ENCODE peak calls at places on chromosomes 2 and 18, in six cellular contexts. W is left ventricle myocardium inferior; A is CD8-positive, alpha-beta T cell; Q is psoas muscle; J is left lung; T is breast epithelium. G is an unnamed sample.

GRCh38 chr2:85248741-85249524 is 78.9 kb downstream of the TGOLN2 start:
- DNase-seq in W (peak; percentile 42), A (no peak), Q (peak; percentile 64), J (no peak), T (no peak), G (no peak)

GRCh38 chr2:222468338-222468737 is 44.0 kb downstream of the SGPP2 start:
- DNase-seq in W (peak; percentile 69), A (no peak), Q (no peak), J (no peak), T (no peak), G (no peak)

GRCh38 chr2:1649103-1649870 is 95.0 kb downstream of the PXDN start:
- DNase-seq in W (no peak), A (no peak), Q (no peak), J (peak; percentile 74), T (no peak), G (no peak)

GRCh38 chr2:201955702-201956141 is 77.9 kb upstream of the FZD7 start:
- DNase-seq in W (no peak), A (no peak), Q (peak; percentile 68), J (no peak), T (peak; percentile 45), G (no peak)

GRCh38 chr2:106523980-106524665 is 37.0 kb downstream of the CD8B2 start:
- DNase-seq in W (no peak), A (no peak), Q (no peak), J (no peak), T (no peak), G (no peak)

GRCh38 chr18:34802938-34803337 is 92.8 kb downstream of the DTNA start:
- DNase-seq in W (no peak), A (no peak), Q (no peak), J (no peak), T (no peak), G (no peak)

GRCh38 chr2:133605031-133605773 is 36.9 kb upstream of the NCKAP5 start:
- DNase-seq in W (no peak), A (no peak), Q (no peak), J (no peak), T (no peak), G (no peak)

GRCh38 chr2:160715428-160715827 is 221.8 kb upstream of the RBMS1 start:
- DNase-seq in W (no peak), A (no peak), Q (no peak), J (no peak), T (no peak), G (no peak)

GRCh38 chr2:49796221-49796705 is 641.9 kb upstream of the FSHR start:
- DNase-seq in W (no peak), A (no peak), Q (no peak), J (no peak), T (no peak), G (no peak)

GRCh38 chr2:179022685-179023084 is 27.3 kb downstream of the CCDC141 start:
- DNase-seq in W (peak; percentile 49), A (no peak), Q (no peak), J (no peak), T (no peak), G (no peak)

GRCh38 chr2:61949458-61950107 is 44.1 kb downstream of the COMMD1 start:
- DNase-seq in W (no peak), A (no peak), Q (no peak), J (no peak), T (peak; percentile 63), G (no peak)

GRCh38 chr2:121498731-121499130 is 31.9 kb upstream of the RNU4ATAC start:
- DNase-seq in W (no peak), A (no peak), Q (no peak), J (no peak), T (no peak), G (no peak)

GRCh38 chr2:105796131-105796638 is 51.5 kb downstream of the NCK2 start:
- DNase-seq in W (no peak), A (no peak), Q (no peak), J (no peak), T (no peak), G (peak; percentile 59)

GRCh38 chr2:20071397-20072383 is 20.3 kb upstream of the LAPTM4A start:
- DNase-seq in W (peak; percentile 75), A (no peak), Q (no peak), J (no peak), T (no peak), G (no peak)

GRCh38 chr2:51855683-51856082 is 823.8 kb upstream of the NRXN1 start:
- DNase-seq in W (no peak), A (no peak), Q (no peak), J (no peak), T (no peak), G (no peak)

GRCh38 chr18:23400918-23401317 is 52.2 kb upstream of the RIOK3 start:
- DNase-seq in W (no peak), A (no peak), Q (no peak), J (no peak), T (no peak), G (no peak)

GRCh38 chr2:195498176-195498575 is 158.8 kb upstream of the SLC39A10 start:
- DNase-seq in W (no peak), A (peak; percentile 57), Q (no peak), J (no peak), T (no peak), G (no peak)

GRCh38 chr2:73291093-73291460 is 2.3 kb downstream of the EGR4 start:
- DNase-seq in W (no peak), A (peak; percentile 34), Q (peak; percentile 62), J (peak; percentile 87), T (no peak), G (peak; percentile 77)

GRCh38 chr2:455046-455705 is 167.3 kb upstream of the ALKAL2 start:
- DNase-seq in W (no peak), A (no peak), Q (no peak), J (no peak), T (no peak), G (no peak)

GRCh38 chr2:231688616-231689508 is 19.5 kb upstream of the PTMA start:
- DNase-seq in W (no peak), A (no peak), Q (peak; percentile 88), J (no peak), T (no peak), G (no peak)
- H3K4me1 ChIP-seq in W (peaks cover 21% of the 10 kb centered on the region), A (no peaks in the 10 kb centered on the region), Q (peaks cover 9% of the 10 kb centered on the region), J (peaks cover 9% of the 10 kb centered on the region), T (no peaks in the 10 kb centered on the region), G (no peaks in the 10 kb centered on the region)

GRCh38 chr2:220999351-220999750 is 572.8 kb downstream of the EPHA4 start:
- DNase-seq in W (no peak), A (no peak), Q (no peak), J (no peak), T (no peak), G (no peak)
- H3K36me3 ChIP-seq in W (no peaks in the 10 kb centered on the region), A (no peaks in the 10 kb centered on the region), Q (no peaks in the 10 kb centered on the region), J (no peaks in the 10 kb centered on the region), T (no peaks in the 10 kb centered on the region), G (no peaks in the 10 kb centered on the region)

GRCh38 chr2:36568533-36569246 is 29.3 kb downstream of the FEZ2 start:
- DNase-seq in W (no peak), A (no peak), Q (no peak), J (no peak), T (no peak), G (no peak)
- H3K4me3 ChIP-seq in W (no peak overlapping the region), A (no peak overlapping the region), Q (peak overlapping the region; percentile 21), J (no peak overlapping the region), T (no peak overlapping the region), G (no peak overlapping the region)

DNA sequence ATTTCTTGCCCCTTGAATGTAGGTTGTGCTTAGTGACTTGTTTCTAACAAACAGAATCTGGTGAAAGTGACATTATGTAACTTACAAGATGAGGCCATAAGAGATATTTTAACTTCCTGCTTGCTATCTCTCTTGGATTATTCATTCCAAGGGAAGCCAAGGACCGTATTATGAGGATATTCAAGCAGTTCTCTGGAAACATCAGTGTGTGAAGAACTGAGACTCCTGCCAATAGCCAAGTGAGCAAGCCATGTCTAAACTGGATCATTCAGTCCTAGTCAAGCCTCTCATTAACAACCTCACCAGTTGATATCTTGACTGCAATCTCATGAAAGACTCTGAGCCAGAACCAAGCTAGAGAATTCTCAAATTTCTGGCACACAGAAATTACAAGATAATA is 765.1 kb upstream of the SLC8A1 start:
- DNase-seq in W (no peak), A (no peak), Q (no peak), J (no peak), T (no peak), G (no peak)
- H3K4me1 ChIP-seq in W (no peaks in the 10 kb centered on the region), A (no peaks in the 10 kb centered on the region), Q (no peaks in the 10 kb centered on the region), J (no peaks in the 10 kb centered on the region), T (no peaks in the 10 kb centered on the region), G (no peaks in the 10 kb centered on the region)

DNA sequence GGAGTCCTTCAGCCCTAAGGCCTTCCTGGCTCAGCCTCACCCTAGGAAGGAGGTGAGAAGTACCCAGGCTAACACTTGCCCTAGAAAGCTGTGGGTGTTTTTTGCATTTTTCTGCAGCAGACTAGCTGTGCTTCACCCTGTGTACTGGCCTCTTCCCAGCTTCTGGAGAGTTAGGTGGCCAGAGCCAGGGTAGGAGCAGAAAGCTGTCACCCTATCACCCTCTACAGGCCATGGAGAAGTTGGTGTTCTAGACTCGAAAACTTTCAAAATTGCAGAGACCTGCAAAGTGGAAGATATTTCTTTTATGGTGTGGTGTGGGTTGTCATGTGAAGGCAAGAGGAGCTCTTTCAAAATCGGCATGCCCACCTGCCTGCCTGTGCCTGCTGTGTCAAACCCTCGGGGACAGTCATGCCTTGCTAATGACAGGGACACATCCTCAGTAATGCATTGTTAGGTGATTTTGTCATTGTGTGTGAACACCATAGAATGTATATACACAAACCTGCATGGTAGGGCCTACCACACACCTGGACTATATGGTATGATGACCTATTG is 29.8 kb downstream of the EHD3 start:
- DNase-seq in W (no peak), A (no peak), Q (no peak), J (no peak), T (no peak), G (no peak)
- H3K36me3 ChIP-seq in W (peaks cover 32% of the 10 kb centered on the region), A (no peaks in the 10 kb centered on the region), Q (no peaks in the 10 kb centered on the region), J (no peaks in the 10 kb centered on the region), T (no peaks in the 10 kb centered on the region), G (peaks cover 8% of the 10 kb centered on the region)

DNA sequence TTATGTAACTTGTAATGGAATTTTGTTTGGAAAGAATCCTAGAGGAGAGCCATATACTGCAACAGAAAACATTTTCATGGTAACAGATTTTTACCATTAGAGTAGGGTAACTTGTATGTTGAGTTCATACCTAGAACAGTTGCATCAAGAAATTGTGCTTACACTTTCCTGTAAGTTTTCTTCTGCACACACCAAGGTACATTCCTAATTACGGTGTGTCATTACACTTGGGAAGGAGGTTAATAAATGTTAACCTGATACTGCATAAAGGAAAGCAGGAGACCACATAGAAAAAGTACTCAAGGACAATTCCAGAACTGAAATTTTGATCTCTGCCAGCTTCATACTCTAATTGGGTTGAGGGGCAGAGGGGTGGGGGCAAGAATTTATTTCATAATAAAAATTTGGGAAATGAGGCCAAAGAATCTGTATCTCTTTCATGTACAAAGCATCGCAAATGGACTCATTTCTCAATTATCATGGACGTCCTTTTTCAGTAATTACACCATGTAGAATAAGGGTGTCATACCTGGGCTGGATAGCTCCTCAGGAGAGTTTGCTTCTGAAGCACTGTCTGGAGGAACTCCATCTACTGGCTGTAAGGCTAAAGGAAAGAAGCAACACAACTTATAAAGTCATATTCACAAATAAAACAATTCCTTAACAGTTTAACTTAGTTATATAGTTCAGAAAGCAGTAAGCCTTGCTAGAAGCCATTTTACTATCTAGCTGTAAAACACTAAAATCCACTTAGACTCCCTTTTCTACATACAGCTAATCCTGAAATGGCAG is 82.8 kb upstream of the GRB14 start:
- DNase-seq in W (no peak), A (no peak), Q (no peak), J (no peak), T (no peak), G (no peak)
- H3K4me3 ChIP-seq in W (no peak overlapping the region), A (no peak overlapping the region), Q (no peak overlapping the region), J (no peak overlapping the region), T (no peak overlapping the region), G (no peak overlapping the region)